ENCODE peak calls at places on chromosomes 7 and 10, in seven cellular contexts. Y, U, R, J, H, D and T are unnamed samples.

GRCh38 chr10:110944997-110945396 is 25.6 kb downstream of the SHOC2 start:
- DNase-seq in Y (no peak), U (no peak), R (no peak), J (no peak), H (no peak), D (no peak), T (peak; percentile 10)

GRCh38 chr10:30215631-30216030 is 133.4 kb downstream of the MTPAP start:
- DNase-seq in Y (no peak), U (no peak), R (no peak), J (no peak), H (peak; percentile 55), D (no peak), T (no peak)

GRCh38 chr10:35456784-35457183 is 120.5 kb downstream of the CCNY start:
- DNase-seq in Y (no peak), U (no peak), R (no peak), J (no peak), H (no peak), D (no peak), T (no peak)

GRCh38 chr10:126455766-126456425 is 67.6 kb upstream of the ADAM12 start:
- DNase-seq in Y (no peak), U (no peak), R (no peak), J (no peak), H (no peak), D (no peak), T (no peak)

GRCh38 chr10:48767752-48768450 is 83.2 kb downstream of the WDFY4 start:
- DNase-seq in Y (no peak), U (peak; percentile 32), R (no peak), J (no peak), H (no peak), D (no peak), T (no peak)

GRCh38 chr7:34155225-34155908 is 250.0 kb downstream of the BMPER start:
- DNase-seq in Y (peak; percentile 76), U (no peak), R (peak; percentile 56), J (no peak), H (no peak), D (no peak), T (peak; percentile 27)

GRCh38 chr10:132739225-132739613 is 46.7 kb downstream of the NKX6-2 start:
- DNase-seq in Y (no peak), U (no peak), R (no peak), J (no peak), H (no peak), D (no peak), T (no peak)

GRCh38 chr10:116113721-116114501 is 159.1 kb downstream of the GFRA1 start:
- DNase-seq in Y (no peak), U (no peak), R (peak; percentile 10), J (no peak), H (no peak), D (no peak), T (no peak)

GRCh38 chr10:109933984-109934565 is 10.8 kb upstream of the XPNPEP1 start:
- DNase-seq in Y (no peak), U (peak; percentile 57), R (no peak), J (no peak), H (no peak), D (peak; percentile 45), T (no peak)

GRCh38 chr7:16989883-16990413 is 108.2 kb upstream of the AGR3 start:
- DNase-seq in Y (peak; percentile 82), U (no peak), R (peak; percentile 96), J (no peak), H (no peak), D (no peak), T (no peak)

GRCh38 chr7:100080895-100081534 is 508 bp downstream of the ZNF3 start:
- DNase-seq in Y (no peak), U (peak; percentile 66), R (no peak), J (no peak), H (no peak), D (no peak), T (no peak)

GRCh38 chr10:17793823-17794759 is 15.1 kb upstream of the MRC1 start:
- DNase-seq in Y (no peak), U (no peak), R (peak; percentile 79), J (no peak), H (no peak), D (no peak), T (no peak)

GRCh38 chr7:50970092-50970491 is 187.4 kb upstream of the GRB10 start:
- DNase-seq in Y (no peak), U (no peak), R (no peak), J (no peak), H (no peak), D (no peak), T (no peak)

GRCh38 chr7:40918701-40919271 is 784.0 kb downstream of the SUGCT start:
- DNase-seq in Y (no peak), U (no peak), R (peak; percentile 17), J (no peak), H (no peak), D (no peak), T (peak; percentile 95)

GRCh38 chr10:113087082-113088029 is 137.3 kb downstream of the TCF7L2 start:
- DNase-seq in Y (peak; percentile 80), U (peak; percentile 89), R (peak; percentile 98), J (no peak), H (peak; percentile 7), D (no peak), T (peak; percentile 97)

GRCh38 chr10:1532636-1533035 is 204.7 kb downstream of the ADARB2 start:
- DNase-seq in Y (no peak), U (no peak), R (no peak), J (no peak), H (no peak), D (no peak), T (no peak)

GRCh38 chr7:51229106-51229537 is 87.5 kb downstream of the COBL start:
- DNase-seq in Y (no peak), U (no peak), R (no peak), J (no peak), H (no peak), D (no peak), T (no peak)

GRCh38 chr10:110488124-110488681 is 9.5 kb upstream of the DUSP5 start:
- DNase-seq in Y (no peak), U (no peak), R (peak; percentile 80), J (no peak), H (no peak), D (no peak), T (no peak)

GRCh38 chr10:88361494-88361893 is 221.6 kb downstream of the RNLS start:
- DNase-seq in Y (no peak), U (no peak), R (no peak), J (peak; percentile 22), H (no peak), D (no peak), T (no peak)

GRCh38 chr7:65749039-65749438 is 123.8 kb upstream of the VKORC1L1 start:
- DNase-seq in Y (no peak), U (no peak), R (no peak), J (no peak), H (no peak), D (no peak), T (no peak)

GRCh38 chr10:29757551-29758297 is 123.0 kb upstream of the SVIL start:
- DNase-seq in Y (no peak), U (no peak), R (peak; percentile 19), J (no peak), H (no peak), D (no peak), T (peak; percentile 72)

GRCh38 chr7:33043434-33043833 is 19.1 kb downstream of the NT5C3A start:
- DNase-seq in Y (no peak), U (no peak), R (no peak), J (no peak), H (no peak), D (no peak), T (no peak)

GRCh38 chr7:33048257-33048656 is 14.3 kb downstream of the NT5C3A start:
- DNase-seq in Y (no peak), U (no peak), R (no peak), J (no peak), H (no peak), D (no peak), T (no peak)

GRCh38 chr7:33040803-33041516 is 21.6 kb downstream of the NT5C3A start:
- DNase-seq in Y (no peak), U (no peak), R (peak; percentile 68), J (peak; percentile 96), H (no peak), D (peak; percentile 56), T (no peak)

GRCh38 chr7:33044986-33045385 is 17.6 kb downstream of the NT5C3A start:
- DNase-seq in Y (no peak), U (no peak), R (no peak), J (no peak), H (no peak), D (no peak), T (no peak)

GRCh38 chr7:33043875-33044718 is 18.5 kb downstream of the NT5C3A start:
- DNase-seq in Y (no peak), U (no peak), R (peak; percentile 82), J (no peak), H (no peak), D (no peak), T (no peak)
- TF ChIP-seq CTCF in Y (no peak), U (no peak), R (peak; percentile 13), J (no peak), H (no peak), D (no peak), T (peak; percentile 46)

GRCh38 chr7:127409629-127410028 is 17.1 kb upstream of the ZNF800 start:
- DNase-seq in Y (no peak), U (no peak), R (no peak), J (no peak), H (no peak), D (no peak), T (no peak)
- TF ChIP-seq CTCF in Y (no peak), U (peak; percentile 55), R (no peak), J (peak; percentile 31), H (no peak), D (no peak), T (no peak)

DNA sequence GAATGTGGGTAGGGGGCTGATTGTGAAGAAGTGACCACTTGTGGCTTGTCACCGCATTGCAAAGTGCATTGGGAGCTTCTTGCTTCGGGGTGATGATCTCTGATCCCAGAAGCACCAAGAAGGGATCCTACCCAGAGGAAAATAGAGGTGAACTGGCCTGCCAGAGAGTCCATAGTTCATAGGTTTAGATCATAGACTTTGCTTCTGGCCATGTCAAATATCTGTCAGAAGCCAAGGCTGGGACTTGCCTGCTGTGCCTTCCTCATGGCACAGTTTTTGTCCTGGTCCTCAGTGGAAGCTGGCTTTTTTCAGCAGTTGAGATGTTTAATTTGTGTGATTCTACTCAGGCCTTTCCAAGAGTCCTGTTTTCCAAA is 1.1 kb downstream of the ZSWIM8 start:
- DNase-seq in Y (no peak), U (peak; percentile 56), R (no peak), J (peak; percentile 7), H (no peak), D (no peak), T (no peak)
- TF ChIP-seq CTCF in Y (no peak), U (no peak), R (no peak), J (no peak), H (no peak), D (no peak), T (no peak)

GRCh38 chr10:78599122-78599853 is 469.5 kb upstream of the ZMIZ1 start:
- DNase-seq in Y (no peak), U (peak; percentile 35), R (no peak), J (peak; percentile 52), H (no peak), D (no peak), T (no peak)

GRCh38 chr10:78600740-78601139 is 468.0 kb upstream of the ZMIZ1 start:
- DNase-seq in Y (no peak), U (peak; percentile 27), R (no peak), J (no peak), H (no peak), D (no peak), T (no peak)

GRCh38 chr10:78602201-78602917 is 466.4 kb upstream of the ZMIZ1 start:
- DNase-seq in Y (no peak), U (peak; percentile 42), R (no peak), J (no peak), H (no peak), D (no peak), T (no peak)

GRCh38 chr10:78597791-78598555 is 470.8 kb upstream of the ZMIZ1 start:
- DNase-seq in Y (no peak), U (peak; percentile 34), R (no peak), J (no peak), H (no peak), D (no peak), T (no peak)

GRCh38 chr10:78600121-78600665 is 468.6 kb upstream of the ZMIZ1 start:
- DNase-seq in Y (no peak), U (peak; percentile 21), R (no peak), J (no peak), H (no peak), D (no peak), T (no peak)
- TF ChIP-seq CTCF in Y (no peak), U (no peak), R (no peak), J (no peak), H (no peak), D (no peak), T (no peak)